ENCODE peak calls at places on chromosome 1, in six cellular contexts. I is SW480, Z is HCEC 1CT, Q is GM13977, K is DMS153, U is anterior cingulate cortex. T is an unnamed sample.

GRCh38 chr1:52424238-52424637 is 19.8 kb downstream of the PRPF38A start:
- DNase-seq in I (no peak), Z (peak), Q (no peak), K (no peak), U (no peak), T (no peak)

GRCh38 chr1:87501738-87502137 is 173.1 kb downstream of the LMO4 start:
- DNase-seq in I (no peak), Z (no peak), Q (no peak), K (no peak), U (no peak), T (no peak)

GRCh38 chr1:203914292-203914691 is 52.9 kb downstream of the SNRPE start:
- DNase-seq in I (no peak), Z (peak), Q (no peak), K (no peak), U (no peak), T (no peak)

GRCh38 chr1:168465942-168466702 is 77.7 kb downstream of the XCL2 start:
- DNase-seq in I (no peak), Z (no peak), Q (peak), K (peak), U (no peak), T (no peak)

GRCh38 chr1:39732730-39733129 is 6.0 kb upstream of the PPIE start:
- DNase-seq in I (no peak), Z (no peak), Q (no peak), K (no peak), U (no peak), T (no peak)

GRCh38 chr1:59177756-59178155 is 119.1 kb upstream of the FGGY start:
- DNase-seq in I (no peak), Z (no peak), Q (no peak), K (no peak), U (no peak), T (no peak)

GRCh38 chr1:109814993-109815786 is 51.5 kb upstream of the EPS8L3 start:
- DNase-seq in I (no peak), Z (no peak), Q (no peak), K (no peak), U (no peak), T (no peak)

GRCh38 chr1:25462732-25463131 is 32.0 kb downstream of the MACO1 start:
- DNase-seq in I (no peak), Z (no peak), Q (no peak), K (no peak), U (no peak), T (no peak)

GRCh38 chr1:167452483-167452882 is 65.8 kb downstream of the CD247 start:
- DNase-seq in I (no peak), Z (no peak), Q (no peak), K (no peak), U (no peak), T (no peak)

GRCh38 chr1:206723500-206724472 is 39.1 kb downstream of the MAPKAPK2 start:
- DNase-seq in I (no peak), Z (peak), Q (no peak), K (no peak), U (no peak), T (peak)

GRCh38 chr1:36455386-36455785 is 5.1 kb upstream of the OSCP1 start:
- DNase-seq in I (no peak), Z (no peak), Q (no peak), K (no peak), U (no peak), T (no peak)

GRCh38 chr1:19311931-19312781 is at the start of the genes AKR7A2 and SLC66A1:
- DNase-seq in I (peak), Z (peak), Q (peak), K (peak), U (peak), T (peak)

GRCh38 chr1:105138445-105138821 is 1388.7 kb downstream of the AMY1C start:
- DNase-seq in I (no peak), Z (no peak), Q (no peak), K (no peak), U (no peak), T (no peak)

GRCh38 chr1:109161836-109162606 is 48.1 kb downstream of the ELAPOR1 start:
- DNase-seq in I (no peak), Z (peak), Q (peak), K (no peak), U (no peak), T (peak)

GRCh38 chr1:186793582-186793927 is 35.2 kb upstream of the PLA2G4A start:
- DNase-seq in I (no peak), Z (no peak), Q (no peak), K (no peak), U (no peak), T (no peak)

GRCh38 chr1:40363721-40364120 is 9.8 kb upstream of the SMAP2 start:
- DNase-seq in I (no peak), Z (no peak), Q (peak), K (no peak), U (no peak), T (no peak)

GRCh38 chr1:156488566-156489165 is 11.9 kb downstream of the MEF2D start:
- DNase-seq in I (no peak), Z (no peak), Q (peak), K (no peak), U (no peak), T (no peak)

GRCh38 chr1:59433440-59433813 is 136.5 kb downstream of the FGGY start:
- DNase-seq in I (no peak), Z (no peak), Q (no peak), K (no peak), U (no peak), T (no peak)

GRCh38 chr1:153353226-153353947 is 4.3 kb upstream of the S100A9 start:
- DNase-seq in I (no peak), Z (no peak), Q (no peak), K (no peak), U (no peak), T (no peak)

GRCh38 chr1:106753069-106753468 is 303.4 kb upstream of the PRMT6 start:
- DNase-seq in I (no peak), Z (no peak), Q (no peak), K (no peak), U (no peak), T (no peak)

GRCh38 chr1:32715901-32716311 is 13.3 kb upstream of the SYNC start:
- DNase-seq in I (no peak), Z (no peak), Q (no peak), K (no peak), U (no peak), T (no peak)

GRCh38 chr1:161037661-161038522 is 872 bp downstream of the TSTD1 start:
- DNase-seq in I (no peak), Z (no peak), Q (no peak), K (no peak), U (no peak), T (no peak)

GRCh38 chr1:200958597-200958996 is 63.9 kb downstream of the INAVA start:
- DNase-seq in I (no peak), Z (no peak), Q (no peak), K (no peak), U (no peak), T (no peak)

GRCh38 chr1:59720716-59721115 is 94.0 kb upstream of the HOOK1 start:
- DNase-seq in I (no peak), Z (no peak), Q (no peak), K (no peak), U (no peak), T (no peak)

GRCh38 chr1:232303221-232303620 is 326.7 kb downstream of the SIPA1L2 start:
- DNase-seq in I (no peak), Z (no peak), Q (no peak), K (no peak), U (no peak), T (no peak)

GRCh38 chr1:10980841-10981727 is 31.4 kb upstream of the TARDBP start:
- DNase-seq in I (no peak), Z (no peak), Q (no peak), K (no peak), U (peak), T (peak)

GRCh38 chr1:243421784-243422183 is 165.9 kb downstream of the SDCCAG8 start:
- DNase-seq in I (peak), Z (no peak), Q (peak), K (peak), U (peak), T (no peak)

GRCh38 chr1:166903232-166903631 is 27.2 kb upstream of the TADA1 start:
- DNase-seq in I (no peak), Z (no peak), Q (no peak), K (no peak), U (no peak), T (no peak)

GRCh38 chr1:27872059-27872801 is at the start of gene THEMIS2:
- DNase-seq in I (peak), Z (peak), Q (peak), K (peak), U (peak), T (no peak)

GRCh38 chr1:181936768-181937581 is 124.5 kb downstream of the ZNF648 start:
- DNase-seq in I (peak), Z (no peak), Q (peak), K (peak), U (peak), T (no peak)

GRCh38 chr1:225654688-225655508 is 2.0 kb upstream of the ENAH start:
- DNase-seq in I (no peak), Z (no peak), Q (no peak), K (no peak), U (no peak), T (no peak)

GRCh38 chr1:110476028-110476765 is 25.2 kb downstream of the PROK1 start:
- DNase-seq in I (no peak), Z (no peak), Q (no peak), K (no peak), U (no peak), T (no peak)

GRCh38 chr1:29551536-29551935 is 315.2 kb downstream of the PTPRU start:
- DNase-seq in I (no peak), Z (no peak), Q (no peak), K (no peak), U (no peak), T (no peak)

T was measured in BJ.